ENCODE peak calls at places on chromosomes 2 and 18, in nine cellular contexts. One of them, this sample, is unnamed.

GRCh38 chr2:177554365-177554764 is 161.8 kb downstream of the AGPS start:
- DNase-seq in astrocyte of the cerebellum: no peak
- DNase-seq in endodermal cell: no peak
- DNase-seq in upper lobe of right lung: no peak
- DNase-seq in WERI-Rb-1: no peak
- DNase-seq in OCI-LY7: no peak
- DNase-seq in fibroblast of lung: no peak
- DNase-seq in stomach: no peak
- DNase-seq in adrenal gland: no peak
- DNase-seq in this sample: no peak

GRCh38 chr2:224078656-224079055 is 39.6 kb upstream of the SERPINE2 start:
- DNase-seq in astrocyte of the cerebellum: no peak
- DNase-seq in adrenal gland: no peak
- DNase-seq in fibroblast of lung: no peak
- DNase-seq in endodermal cell: no peak
- DNase-seq in upper lobe of right lung: no peak
- DNase-seq in stomach: no peak
- DNase-seq in WERI-Rb-1: no peak
- DNase-seq in OCI-LY7: no peak
- DNase-seq in this sample: no peak

GRCh38 chr2:23549821-23550535 is 165.0 kb downstream of the KLHL29 start:
- DNase-seq in astrocyte of the cerebellum: no peak
- DNase-seq in upper lobe of right lung: no peak
- DNase-seq in stomach: no peak
- DNase-seq in fibroblast of lung: no peak
- DNase-seq in WERI-Rb-1: no peak
- DNase-seq in endodermal cell: no peak
- DNase-seq in adrenal gland: peak; percentile 66
- DNase-seq in OCI-LY7: no peak
- DNase-seq in this sample: no peak

GRCh38 chr2:190069936-190070696 is 7.6 kb upstream of the MSTN start:
- DNase-seq in adrenal gland: peak; percentile 75
- DNase-seq in OCI-LY7: peak; percentile 74
- DNase-seq in astrocyte of the cerebellum: peak; percentile 69
- DNase-seq in WERI-Rb-1: peak; percentile 22
- DNase-seq in endodermal cell: no peak
- DNase-seq in upper lobe of right lung: no peak
- DNase-seq in stomach: peak; percentile 68
- DNase-seq in fibroblast of lung: peak; percentile 85
- DNase-seq in this sample: peak; percentile 23

GRCh38 chr2:122019729-122020128 is 264.3 kb downstream of the TSN start:
- DNase-seq in adrenal gland: no peak
- DNase-seq in endodermal cell: no peak
- DNase-seq in upper lobe of right lung: no peak
- DNase-seq in OCI-LY7: no peak
- DNase-seq in astrocyte of the cerebellum: no peak
- DNase-seq in stomach: no peak
- DNase-seq in fibroblast of lung: no peak
- DNase-seq in WERI-Rb-1: no peak
- DNase-seq in this sample: no peak

GRCh38 chr2:64598226-64598625 is 55.5 kb downstream of the SERTAD2 start:
- DNase-seq in astrocyte of the cerebellum: no peak
- DNase-seq in upper lobe of right lung: no peak
- DNase-seq in adrenal gland: no peak
- DNase-seq in fibroblast of lung: no peak
- DNase-seq in WERI-Rb-1: no peak
- DNase-seq in endodermal cell: no peak
- DNase-seq in stomach: no peak
- DNase-seq in OCI-LY7: no peak
- DNase-seq in this sample: no peak

GRCh38 chr2:237244976-237245646 is 159.4 kb downstream of the COPS8 start:
- DNase-seq in fibroblast of lung: peak; percentile 97
- DNase-seq in astrocyte of the cerebellum: no peak
- DNase-seq in endodermal cell: no peak
- DNase-seq in upper lobe of right lung: no peak
- DNase-seq in stomach: no peak
- DNase-seq in OCI-LY7: no peak
- DNase-seq in WERI-Rb-1: no peak
- DNase-seq in adrenal gland: no peak
- DNase-seq in this sample: peak; percentile 98

GRCh38 chr18:8253943-8254342 is 355.3 kb upstream of the RAB12 start:
- DNase-seq in OCI-LY7: no peak
- DNase-seq in adrenal gland: peak; percentile 68
- DNase-seq in WERI-Rb-1: no peak
- DNase-seq in astrocyte of the cerebellum: no peak
- DNase-seq in upper lobe of right lung: no peak
- DNase-seq in stomach: no peak
- DNase-seq in endodermal cell: no peak
- DNase-seq in fibroblast of lung: no peak
- DNase-seq in this sample: no peak

GRCh38 chr2:237744613-237745249 is 53.8 kb upstream of the RBM44 start:
- DNase-seq in upper lobe of right lung: peak; percentile 85
- DNase-seq in astrocyte of the cerebellum: peak; percentile 29
- DNase-seq in adrenal gland: peak; percentile 92
- DNase-seq in endodermal cell: peak; percentile 94
- DNase-seq in stomach: peak; percentile 83
- DNase-seq in WERI-Rb-1: peak; percentile 70
- DNase-seq in fibroblast of lung: peak; percentile 63
- DNase-seq in OCI-LY7: peak; percentile 55
- DNase-seq in this sample: no peak

GRCh38 chr18:42339324-42339723 is 384.3 kb downstream of the PIK3C3 start:
- DNase-seq in OCI-LY7: no peak
- DNase-seq in adrenal gland: no peak
- DNase-seq in fibroblast of lung: no peak
- DNase-seq in endodermal cell: no peak
- DNase-seq in astrocyte of the cerebellum: no peak
- DNase-seq in upper lobe of right lung: no peak
- DNase-seq in WERI-Rb-1: no peak
- DNase-seq in stomach: no peak
- DNase-seq in this sample: no peak

GRCh38 chr18:5447442-5447841 is 96.4 kb downstream of the EPB41L3 start:
- DNase-seq in OCI-LY7: no peak
- DNase-seq in upper lobe of right lung: no peak
- DNase-seq in fibroblast of lung: no peak
- DNase-seq in stomach: no peak
- DNase-seq in endodermal cell: no peak
- DNase-seq in adrenal gland: no peak
- DNase-seq in WERI-Rb-1: no peak
- DNase-seq in astrocyte of the cerebellum: no peak
- DNase-seq in this sample: no peak

GRCh38 chr18:13877133-13877532 is 38.2 kb downstream of the MC2R start:
- DNase-seq in endodermal cell: no peak
- DNase-seq in stomach: no peak
- DNase-seq in astrocyte of the cerebellum: no peak
- DNase-seq in OCI-LY7: no peak
- DNase-seq in adrenal gland: no peak
- DNase-seq in WERI-Rb-1: no peak
- DNase-seq in upper lobe of right lung: no peak
- DNase-seq in fibroblast of lung: no peak
- DNase-seq in this sample: no peak
- H3K4me3 ChIP-seq in endodermal cell: no peak overlapping the region
- H3K4me3 ChIP-seq in stomach: no peak overlapping the region
- H3K4me3 ChIP-seq in astrocyte of the cerebellum: no peak overlapping the region
- H3K4me3 ChIP-seq in OCI-LY7: no peak overlapping the region
- H3K4me3 ChIP-seq in adrenal gland: no peak overlapping the region
- H3K4me3 ChIP-seq in WERI-Rb-1: no peak overlapping the region
- H3K4me3 ChIP-seq in upper lobe of right lung: no peak overlapping the region
- H3K4me3 ChIP-seq in fibroblast of lung: no peak overlapping the region
- H3K4me3 ChIP-seq in this sample: no peak overlapping the region

GRCh38 chr2:226796840-226797288 is 2.8 kb downstream of the IRS1 start:
- DNase-seq in upper lobe of right lung: peak; percentile 65
- DNase-seq in fibroblast of lung: peak; percentile 81
- DNase-seq in endodermal cell: peak; percentile 59
- DNase-seq in stomach: peak; percentile 55
- DNase-seq in adrenal gland: peak; percentile 65
- DNase-seq in OCI-LY7: peak; percentile 38
- DNase-seq in astrocyte of the cerebellum: no peak
- DNase-seq in WERI-Rb-1: no peak
- DNase-seq in this sample: no peak

GRCh38 chr2:226794751-226795171 is 4.9 kb downstream of the IRS1 start:
- DNase-seq in upper lobe of right lung: no peak
- DNase-seq in OCI-LY7: no peak
- DNase-seq in WERI-Rb-1: no peak
- DNase-seq in adrenal gland: peak; percentile 65
- DNase-seq in endodermal cell: peak; percentile 50
- DNase-seq in fibroblast of lung: peak; percentile 90
- DNase-seq in astrocyte of the cerebellum: peak; percentile 91
- DNase-seq in stomach: no peak
- DNase-seq in this sample: no peak

GRCh38 chr2:226794077-226794670 is 5.4 kb downstream of the IRS1 start:
- DNase-seq in OCI-LY7: no peak
- DNase-seq in adrenal gland: no peak
- DNase-seq in astrocyte of the cerebellum: no peak
- DNase-seq in fibroblast of lung: peak; percentile 49
- DNase-seq in endodermal cell: no peak
- DNase-seq in WERI-Rb-1: no peak
- DNase-seq in stomach: no peak
- DNase-seq in upper lobe of right lung: no peak
- DNase-seq in this sample: no peak

GRCh38 chr2:226796012-226796839 is 3.4 kb downstream of the IRS1 start:
- DNase-seq in astrocyte of the cerebellum: no peak
- DNase-seq in WERI-Rb-1: no peak
- DNase-seq in OCI-LY7: no peak
- DNase-seq in fibroblast of lung: peak; percentile 34
- DNase-seq in upper lobe of right lung: no peak
- DNase-seq in adrenal gland: no peak
- DNase-seq in stomach: no peak
- DNase-seq in endodermal cell: no peak
- DNase-seq in this sample: no peak

DNA sequence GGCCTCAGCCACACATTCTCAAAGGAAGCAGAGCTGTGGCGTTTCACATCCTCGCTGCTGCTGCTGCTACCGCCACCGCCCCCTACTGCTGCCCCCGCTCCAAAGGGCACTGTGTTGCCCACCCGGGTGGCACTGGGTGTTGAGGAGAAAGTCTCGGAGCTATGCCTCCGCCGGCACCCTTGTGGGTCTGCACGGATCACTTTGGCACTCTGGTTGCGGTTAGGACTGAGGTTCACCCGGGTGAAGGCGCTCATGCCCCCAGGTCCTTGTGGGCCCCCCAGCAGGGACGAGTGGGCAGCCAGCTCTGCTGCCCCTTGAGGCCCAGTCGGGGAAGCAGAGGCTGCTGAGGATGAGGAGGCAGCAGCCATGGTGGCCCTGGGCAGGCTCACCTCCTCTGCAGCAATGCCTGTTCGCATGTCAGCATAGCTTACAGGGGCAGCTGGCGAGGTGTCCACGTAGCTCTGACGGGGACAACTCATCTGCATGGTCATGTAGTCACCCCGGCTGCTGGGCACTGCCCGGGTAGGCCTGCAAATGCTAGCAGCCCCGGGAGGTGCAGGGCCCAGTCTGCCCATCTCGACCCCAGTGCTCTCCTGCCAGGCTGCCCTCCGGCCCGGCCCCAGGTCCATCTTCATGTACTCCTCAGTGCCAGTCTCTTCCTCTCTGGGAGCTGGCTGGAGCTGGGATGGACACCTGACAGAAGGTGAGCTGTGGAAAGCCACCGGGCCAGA is 4.2 kb downstream of the IRS1 start:
- DNase-seq in endodermal cell: peak; percentile 42
- DNase-seq in OCI-LY7: no peak
- DNase-seq in adrenal gland: peak; percentile 79
- DNase-seq in fibroblast of lung: peak; percentile 40
- DNase-seq in upper lobe of right lung: peak; percentile 67
- DNase-seq in WERI-Rb-1: no peak
- DNase-seq in astrocyte of the cerebellum: no peak
- DNase-seq in stomach: peak; percentile 30
- DNase-seq in this sample: no peak
- TF ChIP-seq CTCF in endodermal cell: no peak
- TF ChIP-seq CTCF in OCI-LY7: peak; percentile 38
- TF ChIP-seq CTCF in adrenal gland: peak; percentile 4
- TF ChIP-seq CTCF in fibroblast of lung: peak; percentile 10
- TF ChIP-seq CTCF in upper lobe of right lung: no peak
- TF ChIP-seq CTCF in WERI-Rb-1: no peak
- TF ChIP-seq CTCF in astrocyte of the cerebellum: peak; percentile 27
- TF ChIP-seq CTCF in stomach: no peak
- TF ChIP-seq CTCF in this sample: peak; percentile 50

GRCh38 chr2:29106980-29107388 is 8.2 kb upstream of the CLIP4 start:
- DNase-seq in upper lobe of right lung: no peak
- DNase-seq in fibroblast of lung: peak; percentile 76
- DNase-seq in stomach: no peak
- DNase-seq in adrenal gland: no peak
- DNase-seq in astrocyte of the cerebellum: no peak
- DNase-seq in WERI-Rb-1: no peak
- DNase-seq in OCI-LY7: no peak
- DNase-seq in endodermal cell: no peak
- DNase-seq in this sample: no peak

GRCh38 chr2:29106241-29106640 is 9.0 kb upstream of the CLIP4 start:
- DNase-seq in fibroblast of lung: no peak
- DNase-seq in endodermal cell: no peak
- DNase-seq in adrenal gland: no peak
- DNase-seq in stomach: no peak
- DNase-seq in OCI-LY7: no peak
- DNase-seq in WERI-Rb-1: no peak
- DNase-seq in astrocyte of the cerebellum: no peak
- DNase-seq in upper lobe of right lung: no peak
- DNase-seq in this sample: no peak

GRCh38 chr2:29109246-29109645 is 6.0 kb upstream of the CLIP4 start:
- DNase-seq in OCI-LY7: no peak
- DNase-seq in stomach: no peak
- DNase-seq in adrenal gland: no peak
- DNase-seq in astrocyte of the cerebellum: no peak
- DNase-seq in endodermal cell: no peak
- DNase-seq in fibroblast of lung: no peak
- DNase-seq in WERI-Rb-1: no peak
- DNase-seq in upper lobe of right lung: no peak
- DNase-seq in this sample: no peak

GRCh38 chr2:29110916-29111315 is 4.3 kb upstream of the CLIP4 start:
- DNase-seq in endodermal cell: no peak
- DNase-seq in WERI-Rb-1: no peak
- DNase-seq in fibroblast of lung: no peak
- DNase-seq in stomach: no peak
- DNase-seq in adrenal gland: no peak
- DNase-seq in astrocyte of the cerebellum: no peak
- DNase-seq in upper lobe of right lung: no peak
- DNase-seq in OCI-LY7: no peak
- DNase-seq in this sample: no peak

GRCh38 chr2:29108225-29108624 is 7.0 kb upstream of the CLIP4 start:
- DNase-seq in upper lobe of right lung: no peak
- DNase-seq in WERI-Rb-1: no peak
- DNase-seq in astrocyte of the cerebellum: peak; percentile 65
- DNase-seq in fibroblast of lung: peak; percentile 96
- DNase-seq in adrenal gland: no peak
- DNase-seq in endodermal cell: no peak
- DNase-seq in stomach: no peak
- DNase-seq in OCI-LY7: no peak
- DNase-seq in this sample: peak; percentile 88
- H3K4me3 ChIP-seq in upper lobe of right lung: no peak overlapping the region
- H3K4me3 ChIP-seq in WERI-Rb-1: no peak overlapping the region
- H3K4me3 ChIP-seq in astrocyte of the cerebellum: no peak overlapping the region
- H3K4me3 ChIP-seq in fibroblast of lung: no peak overlapping the region
- H3K4me3 ChIP-seq in adrenal gland: no peak overlapping the region
- H3K4me3 ChIP-seq in endodermal cell: no peak overlapping the region
- H3K4me3 ChIP-seq in stomach: no peak overlapping the region
- H3K4me3 ChIP-seq in OCI-LY7: no peak overlapping the region
- H3K4me3 ChIP-seq in this sample: no peak overlapping the region

DNA sequence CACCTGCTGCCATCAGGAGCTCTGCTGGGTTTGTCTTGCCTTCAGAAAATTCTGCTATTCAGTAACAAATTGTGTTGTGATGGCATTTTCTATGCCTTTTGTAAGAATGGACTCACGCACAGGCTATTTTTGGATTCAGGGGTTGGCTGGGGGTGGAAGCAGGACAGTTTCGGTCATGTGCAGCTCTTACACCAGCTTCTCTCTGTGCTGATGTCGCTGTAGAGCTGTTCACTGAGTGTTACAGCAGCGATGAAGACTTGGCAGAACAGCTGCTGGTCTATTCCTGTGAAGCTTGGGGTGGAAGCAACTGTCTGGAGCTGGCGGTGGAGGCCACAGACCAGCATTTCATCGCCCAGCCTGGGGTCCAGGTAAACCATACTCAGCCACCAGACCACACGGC is 49.2 kb downstream of the TRPM8 start:
- DNase-seq in stomach: no peak
- DNase-seq in endodermal cell: no peak
- DNase-seq in fibroblast of lung: peak; percentile 15
- DNase-seq in astrocyte of the cerebellum: no peak
- DNase-seq in OCI-LY7: no peak
- DNase-seq in upper lobe of right lung: no peak
- DNase-seq in adrenal gland: no peak
- DNase-seq in WERI-Rb-1: no peak
- DNase-seq in this sample: no peak
- TF ChIP-seq CTCF in stomach: no peak
- TF ChIP-seq CTCF in endodermal cell: no peak
- TF ChIP-seq CTCF in fibroblast of lung: no peak
- TF ChIP-seq CTCF in astrocyte of the cerebellum: no peak
- TF ChIP-seq CTCF in OCI-LY7: no peak
- TF ChIP-seq CTCF in upper lobe of right lung: no peak
- TF ChIP-seq CTCF in adrenal gland: no peak
- TF ChIP-seq CTCF in WERI-Rb-1: no peak
- TF ChIP-seq CTCF in this sample: no peak

This sample was measured in AG09309.